ENCODE peak calls at places on chromosomes 1 and 21, in five cellular contexts. One of them, this sample, is unnamed. For H3K9me3 and H3K36me3, the result is how much of the 10 kb centered on the place peaks cover.

GRCh38 chr21:34795152-34796141 is 126.7 kb downstream of the CLIC6 start:
- DNase-seq in GM23248: peak
- DNase-seq in psoas muscle: peak
- DNase-seq in tibial artery: no peak
- DNase-seq in CD8-positive, alpha-beta T cell: no peak
- DNase-seq in this sample: no peak

GRCh38 chr1:231217056-231217455 is 24.0 kb upstream of the GNPAT start:
- DNase-seq in tibial artery: no peak
- DNase-seq in CD8-positive, alpha-beta T cell: no peak
- DNase-seq in GM23248: no peak
- DNase-seq in psoas muscle: no peak
- DNase-seq in this sample: no peak

GRCh38 chr21:28540514-28540913 is 452.2 kb downstream of the LTN1 start:
- DNase-seq in tibial artery: no peak
- DNase-seq in psoas muscle: no peak
- DNase-seq in GM23248: peak
- DNase-seq in CD8-positive, alpha-beta T cell: no peak
- DNase-seq in this sample: no peak

GRCh38 chr1:8415526-8416278 is 97.8 kb downstream of the SLC45A1 start:
- DNase-seq in psoas muscle: no peak
- DNase-seq in GM23248: no peak
- DNase-seq in CD8-positive, alpha-beta T cell: no peak
- DNase-seq in tibial artery: no peak
- DNase-seq in this sample: no peak

GRCh38 chr1:157241185-157241538 is 103.0 kb upstream of the ETV3 start:
- DNase-seq in psoas muscle: no peak
- DNase-seq in tibial artery: no peak
- DNase-seq in CD8-positive, alpha-beta T cell: no peak
- DNase-seq in GM23248: no peak
- DNase-seq in this sample: peak

GRCh38 chr1:53346814-53347176 is 18.9 kb upstream of the LRP8 start:
- DNase-seq in tibial artery: no peak
- DNase-seq in GM23248: no peak
- DNase-seq in CD8-positive, alpha-beta T cell: no peak
- DNase-seq in psoas muscle: no peak
- DNase-seq in this sample: no peak

GRCh38 chr1:35202048-35202719 is 9.2 kb upstream of the SFPQ start:
- DNase-seq in GM23248: peak
- DNase-seq in psoas muscle: peak
- DNase-seq in CD8-positive, alpha-beta T cell: peak
- DNase-seq in tibial artery: peak
- DNase-seq in this sample: peak

GRCh38 chr21:15895142-15896106 is 165.6 kb downstream of the USP25 start:
- DNase-seq in tibial artery: no peak
- DNase-seq in CD8-positive, alpha-beta T cell: no peak
- DNase-seq in psoas muscle: no peak
- DNase-seq in GM23248: peak
- DNase-seq in this sample: no peak

GRCh38 chr1:160097911-160098851 is at the start of gene IGSF8:
- DNase-seq in GM23248: peak
- DNase-seq in psoas muscle: peak
- DNase-seq in CD8-positive, alpha-beta T cell: peak
- DNase-seq in tibial artery: peak
- DNase-seq in this sample: peak

GRCh38 chr1:26161408-26162219 is 2.7 kb downstream of the FAM110D start:
- DNase-seq in psoas muscle: peak
- DNase-seq in CD8-positive, alpha-beta T cell: no peak
- DNase-seq in GM23248: peak
- DNase-seq in tibial artery: peak
- DNase-seq in this sample: peak

GRCh38 chr1:53061859-53062714 is at the start of gene PODN:
- DNase-seq in psoas muscle: peak
- DNase-seq in tibial artery: peak
- DNase-seq in CD8-positive, alpha-beta T cell: peak
- DNase-seq in GM23248: peak
- DNase-seq in this sample: peak

GRCh38 chr1:32989160-32989894 is 24.7 kb upstream of the RNF19B start:
- DNase-seq in GM23248: peak
- DNase-seq in CD8-positive, alpha-beta T cell: no peak
- DNase-seq in psoas muscle: peak
- DNase-seq in tibial artery: peak
- DNase-seq in this sample: peak

GRCh38 chr1:50610563-50610962 is 187.3 kb upstream of the DMRTA2 start:
- DNase-seq in tibial artery: no peak
- DNase-seq in GM23248: no peak
- DNase-seq in CD8-positive, alpha-beta T cell: no peak
- DNase-seq in psoas muscle: no peak
- DNase-seq in this sample: no peak

GRCh38 chr1:95042286-95042685 is 30.5 kb downstream of the ALG14 start:
- DNase-seq in GM23248: peak
- DNase-seq in tibial artery: no peak
- DNase-seq in CD8-positive, alpha-beta T cell: no peak
- DNase-seq in psoas muscle: no peak
- DNase-seq in this sample: no peak

GRCh38 chr1:26597629-26598039 is 68.1 kb downstream of the RPS6KA1 start:
- DNase-seq in tibial artery: no peak
- DNase-seq in CD8-positive, alpha-beta T cell: no peak
- DNase-seq in GM23248: peak
- DNase-seq in psoas muscle: no peak
- DNase-seq in this sample: no peak

GRCh38 chr1:42240964-42241755 is 76.6 kb upstream of the GUCA2A start:
- DNase-seq in GM23248: peak
- DNase-seq in psoas muscle: no peak
- DNase-seq in CD8-positive, alpha-beta T cell: no peak
- DNase-seq in tibial artery: no peak
- DNase-seq in this sample: no peak

GRCh38 chr1:18643154-18644012 is 12.7 kb downstream of the PAX7 start:
- DNase-seq in CD8-positive, alpha-beta T cell: no peak
- DNase-seq in psoas muscle: no peak
- DNase-seq in GM23248: no peak
- DNase-seq in tibial artery: no peak
- DNase-seq in this sample: peak

GRCh38 chr1:63935148-63935547 is 161.3 kb downstream of the ROR1 start:
- DNase-seq in GM23248: peak
- DNase-seq in CD8-positive, alpha-beta T cell: no peak
- DNase-seq in psoas muscle: no peak
- DNase-seq in tibial artery: no peak
- DNase-seq in this sample: no peak

GRCh38 chr1:32454726-32455125 is 10.1 kb upstream of the ZBTB8B start:
- DNase-seq in CD8-positive, alpha-beta T cell: no peak
- DNase-seq in GM23248: peak
- DNase-seq in tibial artery: no peak
- DNase-seq in psoas muscle: no peak
- DNase-seq in this sample: peak

GRCh38 chr1:168714012-168714411 is 15.0 kb downstream of the DPT start:
- DNase-seq in GM23248: no peak
- DNase-seq in tibial artery: no peak
- DNase-seq in psoas muscle: no peak
- DNase-seq in CD8-positive, alpha-beta T cell: no peak
- DNase-seq in this sample: no peak

GRCh38 chr1:244237445-244237844 is 186.4 kb downstream of the ZBTB18 start:
- DNase-seq in CD8-positive, alpha-beta T cell: no peak
- DNase-seq in tibial artery: no peak
- DNase-seq in psoas muscle: no peak
- DNase-seq in GM23248: peak
- DNase-seq in this sample: peak

GRCh38 chr1:116711061-116711582 is 43.1 kb upstream of the CD2 start:
- DNase-seq in psoas muscle: no peak
- DNase-seq in GM23248: no peak
- DNase-seq in tibial artery: no peak
- DNase-seq in CD8-positive, alpha-beta T cell: no peak
- DNase-seq in this sample: peak

GRCh38 chr1:30847358-30847972 is 61.1 kb downstream of the SDC3 start:
- DNase-seq in GM23248: no peak
- DNase-seq in tibial artery: peak
- DNase-seq in CD8-positive, alpha-beta T cell: no peak
- DNase-seq in psoas muscle: peak
- DNase-seq in this sample: peak

GRCh38 chr1:46793126-46793525 is 5.7 kb upstream of the CYP4B1 start:
- DNase-seq in GM23248: no peak
- DNase-seq in CD8-positive, alpha-beta T cell: no peak
- DNase-seq in tibial artery: no peak
- DNase-seq in psoas muscle: no peak
- DNase-seq in this sample: no peak

DNA sequence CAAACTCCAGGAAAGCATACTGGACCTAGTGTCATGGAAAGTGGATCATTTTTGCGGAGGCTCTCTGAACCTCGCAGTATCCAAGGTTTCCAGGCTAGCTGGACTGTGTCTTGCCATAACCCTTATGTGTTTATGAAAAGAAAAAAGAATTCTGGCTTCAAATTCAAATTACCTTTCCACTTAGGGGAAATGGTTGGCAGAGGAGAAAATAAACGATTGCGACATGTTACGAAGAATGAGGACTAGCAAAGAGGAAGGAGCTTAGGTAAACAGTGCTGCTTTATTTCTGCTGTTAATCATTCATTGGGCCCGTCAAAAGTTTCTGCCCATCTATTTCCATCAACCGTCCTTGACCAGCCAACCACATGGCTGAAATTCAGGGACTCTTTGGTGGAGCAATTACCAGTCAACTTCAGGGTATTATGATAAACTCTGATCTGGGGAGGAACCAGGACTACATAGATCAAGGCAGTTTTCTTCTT is at the start of gene C4BPA:
- DNase-seq in CD8-positive, alpha-beta T cell: no peak
- DNase-seq in psoas muscle: no peak
- DNase-seq in GM23248: no peak
- DNase-seq in tibial artery: no peak
- DNase-seq in this sample: no peak
- H3K4me3 ChIP-seq in CD8-positive, alpha-beta T cell: no peak
- H3K4me3 ChIP-seq in psoas muscle: no peak
- H3K4me3 ChIP-seq in GM23248: no peak
- H3K4me3 ChIP-seq in tibial artery: no peak
- H3K4me3 ChIP-seq in this sample: no peak

GRCh38 chr1:5830771-5831599 is 161.2 kb downstream of the NPHP4 start:
- DNase-seq in tibial artery: no peak
- DNase-seq in CD8-positive, alpha-beta T cell: no peak
- DNase-seq in GM23248: no peak
- DNase-seq in psoas muscle: no peak
- DNase-seq in this sample: peak
- H3K9me3 ChIP-seq in tibial artery: under half
- H3K9me3 ChIP-seq in CD8-positive, alpha-beta T cell: under half
- H3K9me3 ChIP-seq in GM23248: under half
- H3K9me3 ChIP-seq in psoas muscle: under half
- H3K9me3 ChIP-seq in this sample: under half

DNA sequence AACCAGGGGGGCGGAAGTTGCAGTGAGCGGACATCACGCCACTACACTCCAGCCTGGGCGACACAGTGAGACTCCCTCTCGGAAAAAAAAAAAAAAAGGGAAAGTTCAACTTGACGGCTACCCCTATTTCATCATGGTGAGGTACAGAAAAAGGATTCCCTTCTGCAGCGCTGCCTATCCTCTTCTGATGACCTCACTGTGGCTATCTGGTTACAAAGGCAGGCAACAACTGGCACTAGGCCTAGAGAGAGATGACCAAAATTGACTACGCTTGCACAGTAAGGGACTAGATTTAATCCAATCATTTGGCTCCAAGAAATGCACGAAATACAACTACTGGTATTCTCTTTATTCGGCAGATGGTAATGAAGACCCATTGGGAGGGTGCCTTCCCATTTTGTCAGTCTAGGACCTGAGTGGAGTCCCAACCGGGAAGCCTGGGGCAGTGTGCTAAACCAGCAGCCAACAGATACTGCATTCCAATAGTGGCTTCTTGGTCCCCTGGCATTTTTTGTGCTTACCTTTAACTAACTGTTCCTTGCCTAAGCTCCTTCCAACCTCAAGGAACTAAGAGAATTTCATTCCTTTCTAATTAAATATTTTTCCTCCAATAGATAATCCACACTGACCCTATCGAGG is 36.6 kb downstream of the ITPKB start:
- DNase-seq in GM23248: peak
- DNase-seq in tibial artery: peak
- DNase-seq in psoas muscle: no peak
- DNase-seq in CD8-positive, alpha-beta T cell: no peak
- DNase-seq in this sample: peak
- H3K36me3 ChIP-seq in GM23248: under half
- H3K36me3 ChIP-seq in tibial artery: under half
- H3K36me3 ChIP-seq in psoas muscle: under half
- H3K36me3 ChIP-seq in CD8-positive, alpha-beta T cell: under half
- H3K36me3 ChIP-seq in this sample: under half

GRCh38 chr1:171500803-171501202 is 15.5 kb downstream of the PRRC2C start:
- DNase-seq in tibial artery: no peak
- DNase-seq in psoas muscle: no peak
- DNase-seq in GM23248: no peak
- DNase-seq in CD8-positive, alpha-beta T cell: no peak
- DNase-seq in this sample: no peak
- H3K4me3 ChIP-seq in tibial artery: no peak
- H3K4me3 ChIP-seq in psoas muscle: no peak
- H3K4me3 ChIP-seq in GM23248: no peak
- H3K4me3 ChIP-seq in CD8-positive, alpha-beta T cell: no peak
- H3K4me3 ChIP-seq in this sample: no peak

GRCh38 chr1:234862360-234862943 is 252.5 kb upstream of the IRF2BP2 start:
- DNase-seq in tibial artery: no peak
- DNase-seq in GM23248: no peak
- DNase-seq in psoas muscle: no peak
- DNase-seq in CD8-positive, alpha-beta T cell: no peak
- DNase-seq in this sample: peak

GRCh38 chr1:234862944-234863515 is 253.1 kb upstream of the IRF2BP2 start:
- DNase-seq in psoas muscle: peak
- DNase-seq in GM23248: peak
- DNase-seq in tibial artery: peak
- DNase-seq in CD8-positive, alpha-beta T cell: no peak
- DNase-seq in this sample: peak

GRCh38 chr1:234861761-234862160 is 251.8 kb upstream of the IRF2BP2 start:
- DNase-seq in GM23248: no peak
- DNase-seq in CD8-positive, alpha-beta T cell: no peak
- DNase-seq in psoas muscle: no peak
- DNase-seq in tibial artery: no peak
- DNase-seq in this sample: no peak

GRCh38 chr1:234858722-234859121 is 248.7 kb upstream of the IRF2BP2 start:
- DNase-seq in GM23248: no peak
- DNase-seq in psoas muscle: no peak
- DNase-seq in tibial artery: no peak
- DNase-seq in CD8-positive, alpha-beta T cell: no peak
- DNase-seq in this sample: peak

GRCh38 chr1:234861024-234861620 is 251.1 kb upstream of the IRF2BP2 start:
- DNase-seq in CD8-positive, alpha-beta T cell: no peak
- DNase-seq in psoas muscle: no peak
- DNase-seq in GM23248: no peak
- DNase-seq in tibial artery: no peak
- DNase-seq in this sample: no peak
- H3K9me3 ChIP-seq in CD8-positive, alpha-beta T cell: under half
- H3K9me3 ChIP-seq in psoas muscle: under half
- H3K9me3 ChIP-seq in GM23248: under half
- H3K9me3 ChIP-seq in tibial artery: under half
- H3K9me3 ChIP-seq in this sample: under half